ENCODE peak calls at places on chromosomes 2 and 18, in ten cellular contexts. F is cerebellum; D is NCI-H1105; B is activated T-cell treated with anti-CD3 and anti-CD28 coated beads, Interleukin-2, amount 50 U/mL, for 72 hours; Z is amniotic stem cell; Y is fibroblast of mammary gland; O is stromal cell of bone marrow; K is brain microvascular endothelial cell; P is Calu3; Q is effector memory CD4-positive, alpha-beta T cell. C is an unnamed sample.

GRCh38 chr2:9250091-9250490 is 43.5 kb downstream of the ASAP2 start:
- DNase-seq in F (no peak), D (no peak), B (no peak), Z (no peak), Y (peak), O (no peak), K (no peak), P (no peak), Q (no peak), C (no peak)

GRCh38 chr18:60067426-60068210 is 167.8 kb downstream of the PMAIP1 start:
- DNase-seq in F (no peak), D (peak), B (no peak), Z (no peak), Y (peak), O (no peak), K (no peak), P (no peak), Q (no peak), C (no peak)

GRCh38 chr2:179440642-179441251 is 176.1 kb upstream of the SESTD1 start:
- DNase-seq in F (no peak), D (no peak), B (no peak), Z (no peak), Y (peak), O (no peak), K (no peak), P (no peak), Q (no peak), C (no peak)

GRCh38 chr2:231575612-231576256 is 16.9 kb upstream of the TEX44 start:
- DNase-seq in F (no peak), D (no peak), B (no peak), Z (no peak), Y (no peak), O (no peak), K (no peak), P (no peak), Q (no peak), C (no peak)

GRCh38 chr2:127235082-127235702 is 15.1 kb upstream of the CYP27C1 start:
- DNase-seq in F (no peak), D (no peak), B (no peak), Z (no peak), Y (no peak), O (no peak), K (no peak), P (no peak), Q (no peak), C (no peak)

GRCh38 chr18:7272268-7273049 is 41.6 kb downstream of the LRRC30 start:
- DNase-seq in F (no peak), D (no peak), B (no peak), Z (peak), Y (peak), O (peak), K (peak), P (peak), Q (no peak), C (peak)

GRCh38 chr2:84515788-84516187 is 510 bp upstream of the DNAH6 start:
- DNase-seq in F (peak), D (no peak), B (no peak), Z (no peak), Y (no peak), O (no peak), K (no peak), P (no peak), Q (no peak), C (no peak)

GRCh38 chr2:210199186-210199765 is 26.0 kb downstream of the ACADL start:
- DNase-seq in F (peak), D (no peak), B (no peak), Z (no peak), Y (peak), O (peak), K (no peak), P (no peak), Q (no peak), C (no peak)

GRCh38 chr2:227871375-227871788 is at the start of gene DAW1:
- DNase-seq in F (peak), D (no peak), B (peak), Z (no peak), Y (peak), O (no peak), K (peak), P (peak), Q (peak), C (peak)

GRCh38 chr2:26164641-26165211 is 8.2 kb upstream of the GAREM2 start:
- DNase-seq in F (no peak), D (no peak), B (no peak), Z (no peak), Y (no peak), O (no peak), K (no peak), P (no peak), Q (no peak), C (no peak)

GRCh38 chr18:74936343-74936742 is 272.6 kb downstream of the PTGR3 start:
- DNase-seq in F (no peak), D (no peak), B (no peak), Z (no peak), Y (no peak), O (no peak), K (no peak), P (no peak), Q (no peak), C (no peak)

GRCh38 chr2:117127680-117128079 is 686.8 kb upstream of the DDX18 start:
- DNase-seq in F (no peak), D (no peak), B (no peak), Z (no peak), Y (no peak), O (no peak), K (no peak), P (peak), Q (no peak), C (peak)

GRCh38 chr2:200252661-200253067 is 53.8 kb upstream of the SPATS2L start:
- DNase-seq in F (no peak), D (no peak), B (no peak), Z (peak), Y (peak), O (peak), K (peak), P (no peak), Q (no peak), C (no peak)

GRCh38 chr2:73000808-73001570 is 70.5 kb downstream of the SFXN5 start:
- DNase-seq in F (no peak), D (no peak), B (no peak), Z (no peak), Y (no peak), O (no peak), K (no peak), P (no peak), Q (no peak), C (no peak)

GRCh38 chr18:74507120-74507881 is 11.1 kb downstream of the CNDP2 start:
- DNase-seq in F (no peak), D (no peak), B (no peak), Z (no peak), Y (no peak), O (no peak), K (no peak), P (no peak), Q (no peak), C (no peak)

GRCh38 chr18:57959278-57959677 is 84.7 kb upstream of the NEDD4L start:
- DNase-seq in F (peak), D (peak), B (no peak), Z (no peak), Y (peak), O (peak), K (peak), P (peak), Q (no peak), C (peak)

GRCh38 chr2:78418041-78418440 is 607.5 kb upstream of the REG3G start:
- DNase-seq in F (no peak), D (peak), B (no peak), Z (no peak), Y (no peak), O (no peak), K (no peak), P (no peak), Q (no peak), C (peak)

GRCh38 chr2:67445652-67446268 is 48.6 kb downstream of the ETAA1 start:
- DNase-seq in F (no peak), D (peak), B (no peak), Z (no peak), Y (no peak), O (no peak), K (no peak), P (no peak), Q (no peak), C (no peak)

GRCh38 chr2:14722919-14723559 is 90.5 kb downstream of the LRATD1 start:
- DNase-seq in F (no peak), D (no peak), B (no peak), Z (no peak), Y (peak), O (peak), K (no peak), P (no peak), Q (no peak), C (no peak)

GRCh38 chr2:105737980-105738657 is 6.6 kb upstream of the NCK2 start:
- DNase-seq in F (no peak), D (no peak), B (no peak), Z (no peak), Y (no peak), O (no peak), K (no peak), P (no peak), Q (no peak), C (no peak)

GRCh38 chr18:76064998-76065397 is 430.0 kb downstream of the ZNF516 start:
- DNase-seq in F (no peak), D (no peak), B (no peak), Z (no peak), Y (no peak), O (no peak), K (no peak), P (no peak), Q (no peak), C (no peak)

GRCh38 chr2:96144481-96145027 is 686 bp downstream of the DUSP2 start:
- DNase-seq in F (no peak), D (no peak), B (peak), Z (no peak), Y (no peak), O (no peak), K (peak), P (peak), Q (no peak), C (peak)

GRCh38 chr2:9071584-9072124 is 68.2 kb upstream of the MBOAT2 start:
- DNase-seq in F (no peak), D (no peak), B (no peak), Z (no peak), Y (no peak), O (no peak), K (no peak), P (no peak), Q (no peak), C (peak)